ENCODE peak calls at places on chromosomes 4 and X, in seven cellular contexts. One of them, this sample, is unnamed.

GRCh38 chrX:70479970-70480659 is 35.5 kb downstream of the DLG3 start:
- DNase-seq in activated CD4-positive, CD25-positive, alpha-beta regulatory T cell: no peak
- DNase-seq in amygdala: no peak
- DNase-seq in SJSA1: no peak
- DNase-seq in aorta: no peak
- DNase-seq in NAMALWA: no peak
- DNase-seq in naive thymus-derived CD4-positive, alpha-beta T cell: no peak
- DNase-seq in this sample: no peak

GRCh38 chr4:164440196-164440595 is 313.7 kb upstream of the SMIM31 start:
- DNase-seq in NAMALWA: no peak
- DNase-seq in naive thymus-derived CD4-positive, alpha-beta T cell: no peak
- DNase-seq in aorta: no peak
- DNase-seq in amygdala: no peak
- DNase-seq in SJSA1: no peak
- DNase-seq in activated CD4-positive, CD25-positive, alpha-beta regulatory T cell: no peak
- DNase-seq in this sample: no peak

GRCh38 chrX:22746081-22746480 is 253.7 kb upstream of the DDX53 start:
- DNase-seq in amygdala: no peak
- DNase-seq in NAMALWA: no peak
- DNase-seq in SJSA1: no peak
- DNase-seq in activated CD4-positive, CD25-positive, alpha-beta regulatory T cell: no peak
- DNase-seq in naive thymus-derived CD4-positive, alpha-beta T cell: no peak
- DNase-seq in aorta: no peak
- DNase-seq in this sample: no peak

GRCh38 chr4:79526970-79527565 is 119.0 kb upstream of the GK2 start:
- DNase-seq in NAMALWA: no peak
- DNase-seq in naive thymus-derived CD4-positive, alpha-beta T cell: no peak
- DNase-seq in aorta: no peak
- DNase-seq in activated CD4-positive, CD25-positive, alpha-beta regulatory T cell: no peak
- DNase-seq in SJSA1: no peak
- DNase-seq in amygdala: no peak
- DNase-seq in this sample: no peak

GRCh38 chrX:109626637-109627036 is 1.7 kb upstream of the KCNE5 start:
- DNase-seq in aorta: no peak
- DNase-seq in SJSA1: no peak
- DNase-seq in naive thymus-derived CD4-positive, alpha-beta T cell: no peak
- DNase-seq in activated CD4-positive, CD25-positive, alpha-beta regulatory T cell: no peak
- DNase-seq in NAMALWA: no peak
- DNase-seq in amygdala: no peak
- DNase-seq in this sample: no peak

GRCh38 chr4:47528651-47529050 is 43.6 kb downstream of the ATP10D start:
- DNase-seq in SJSA1: no peak
- DNase-seq in activated CD4-positive, CD25-positive, alpha-beta regulatory T cell: no peak
- DNase-seq in naive thymus-derived CD4-positive, alpha-beta T cell: no peak
- DNase-seq in aorta: no peak
- DNase-seq in NAMALWA: no peak
- DNase-seq in amygdala: no peak
- DNase-seq in this sample: no peak

GRCh38 chrX:56783450-56783831 is 54.4 kb downstream of the NBDY start:
- DNase-seq in naive thymus-derived CD4-positive, alpha-beta T cell: peak; percentile 72
- DNase-seq in SJSA1: no peak
- DNase-seq in activated CD4-positive, CD25-positive, alpha-beta regulatory T cell: no peak
- DNase-seq in NAMALWA: no peak
- DNase-seq in aorta: peak; percentile 94
- DNase-seq in amygdala: no peak
- DNase-seq in this sample: peak; percentile 78

GRCh38 chr4:4869731-4870483 is 10.4 kb downstream of the MSX1 start:
- DNase-seq in SJSA1: no peak
- DNase-seq in activated CD4-positive, CD25-positive, alpha-beta regulatory T cell: no peak
- DNase-seq in naive thymus-derived CD4-positive, alpha-beta T cell: no peak
- DNase-seq in NAMALWA: no peak
- DNase-seq in amygdala: no peak
- DNase-seq in aorta: no peak
- DNase-seq in this sample: no peak

GRCh38 chrX:129510331-129510730 is 13.0 kb downstream of the SMARCA1 start:
- DNase-seq in amygdala: no peak
- DNase-seq in activated CD4-positive, CD25-positive, alpha-beta regulatory T cell: no peak
- DNase-seq in SJSA1: no peak
- DNase-seq in aorta: no peak
- DNase-seq in naive thymus-derived CD4-positive, alpha-beta T cell: no peak
- DNase-seq in NAMALWA: no peak
- DNase-seq in this sample: no peak

GRCh38 chr4:108276690-108277089 is 108.0 kb upstream of the LEF1 start:
- DNase-seq in aorta: no peak
- DNase-seq in amygdala: no peak
- DNase-seq in activated CD4-positive, CD25-positive, alpha-beta regulatory T cell: no peak
- DNase-seq in naive thymus-derived CD4-positive, alpha-beta T cell: no peak
- DNase-seq in NAMALWA: no peak
- DNase-seq in SJSA1: no peak
- DNase-seq in this sample: no peak

This sample was measured in posterior cingulate gyrus.